ENCODE peak calls at places on chromosomes 7 and 10, in four cellular contexts. S is mammary epithelial cell, Z is hepatocyte, N is HCT116. V is an unnamed sample.

GRCh38 chr10:16393271-16393858 is 43.4 kb upstream of the PTER start:
- DNase-seq in Z (no peak), S (no peak), N (no peak), V (no peak)

GRCh38 chr7:158655931-158656441 is 48.6 kb downstream of the NCAPG2 start:
- DNase-seq in S (no peak), Z (no peak), N (no peak), V (peak)

GRCh38 chr10:43049081-43049551 is 27.8 kb upstream of the RET start:
- DNase-seq in Z (no peak), N (no peak), S (no peak), V (no peak)

GRCh38 chr10:110609592-110609991 is 34.5 kb upstream of the RBM20 start:
- DNase-seq in N (peak), S (no peak), Z (no peak), V (no peak)

GRCh38 chr10:132200344-132201110 is 13.8 kb downstream of the DPYSL4 start:
- DNase-seq in S (no peak), Z (no peak), N (no peak), V (no peak)

GRCh38 chr7:39507866-39508551 is 58.2 kb upstream of the YAE1 start:
- DNase-seq in N (no peak), Z (no peak), S (no peak), V (peak)

GRCh38 chr10:118332948-118333710 is 9.0 kb downstream of the FAM204A start:
- DNase-seq in Z (peak), S (peak), N (no peak), V (no peak)

GRCh38 chr7:22351878-22352277 is 5.1 kb downstream of the RAPGEF5 start:
- DNase-seq in N (no peak), S (peak), Z (no peak), V (peak)

GRCh38 chr10:44921506-44921905 is 10.4 kb downstream of the TMEM72 start:
- DNase-seq in N (no peak), Z (no peak), S (no peak), V (no peak)

GRCh38 chr10:36559412-36559811 is 566.0 kb upstream of the ANKRD30A start:
- DNase-seq in N (no peak), Z (no peak), S (no peak), V (no peak)

GRCh38 chr10:13271552-13272163 is 28.2 kb downstream of the PHYH start:
- DNase-seq in Z (peak), S (no peak), N (peak), V (peak)

GRCh38 chr7:32461484-32461883 is 28.7 kb downstream of the LSM5 start:
- DNase-seq in Z (peak), S (no peak), N (no peak), V (no peak)

GRCh38 chr7:158649279-158649678 is 55.3 kb downstream of the NCAPG2 start:
- DNase-seq in S (peak), N (no peak), Z (peak), V (peak)

GRCh38 chr10:125448596-125448995 is 234.4 kb downstream of the TEX36 start:
- DNase-seq in S (peak), N (peak), Z (peak), V (peak)

GRCh38 chr10:131006458-131007256 is 304.9 kb downstream of the TCERG1L start:
- DNase-seq in Z (no peak), S (no peak), N (no peak), V (no peak)

GRCh38 chr10:114379631-114380041 is 24.7 kb downstream of the AFAP1L2 start:
- DNase-seq in N (no peak), S (no peak), Z (no peak), V (peak)

GRCh38 chr7:140446467-140446866 is 32.8 kb downstream of the MKRN1 start:
- DNase-seq in S (no peak), N (no peak), Z (no peak), V (no peak)

GRCh38 chr10:102384053-102384452 is 11.5 kb upstream of the NFKB2 start:
- DNase-seq in N (no peak), S (no peak), Z (no peak), V (peak)

GRCh38 chr10:86409183-86409582 is 42.6 kb upstream of the GRID1 start:
- DNase-seq in S (no peak), Z (no peak), N (no peak), V (no peak)

GRCh38 chr7:50266893-50267386 is 37.6 kb upstream of the IKZF1 start:
- DNase-seq in S (no peak), N (no peak), Z (no peak), V (no peak)

GRCh38 chr7:100190059-100190711 is 12.5 kb downstream of the STAG3 start:
- DNase-seq in S (peak), N (peak), Z (no peak), V (peak)

GRCh38 chr7:87038993-87039716 is 20.3 kb downstream of the ELAPOR2 start:
- DNase-seq in N (no peak), Z (no peak), S (no peak), V (no peak)

GRCh38 chr7:140726304-140726703 is 29.8 kb downstream of the NDUFB2 start:
- DNase-seq in N (peak), S (no peak), Z (peak), V (peak)

GRCh38 chr10:97766996-97767924 is 4.5 kb downstream of the SFRP5 start:
- DNase-seq in Z (no peak), N (no peak), S (no peak), V (no peak)

GRCh38 chr7:69781412-69781846 is 183.2 kb downstream of the AUTS2 start:
- DNase-seq in Z (peak), N (no peak), S (no peak), V (peak)

GRCh38 chr7:81833401-81833800 is 63.6 kb upstream of the HGF start:
- DNase-seq in Z (no peak), N (no peak), S (no peak), V (peak)

GRCh38 chr10:133438711-133439273 is 14.4 kb upstream of the SPRN start:
- DNase-seq in S (peak), Z (no peak), N (peak), V (no peak)

GRCh38 chr10:109919224-109919623 is 4.1 kb downstream of the XPNPEP1 start:
- DNase-seq in N (no peak), S (no peak), Z (no peak), V (no peak)

GRCh38 chr10:113612154-113612553 is 51.7 kb downstream of the NRAP start:
- DNase-seq in Z (no peak), N (no peak), S (no peak), V (no peak)

GRCh38 chr10:112223725-112224124 is 40.2 kb upstream of the GPAM start:
- DNase-seq in Z (no peak), N (no peak), S (no peak), V (no peak)

GRCh38 chr7:30252885-30253795 is 31.3 kb upstream of the ZNRF2 start:
- DNase-seq in Z (peak), N (no peak), S (peak), V (peak)

GRCh38 chr10:34295142-34295548 is 520.0 kb downstream of the PARD3 start:
- DNase-seq in Z (no peak), S (no peak), N (no peak), V (peak)

GRCh38 chr7:97421307-97421905 is 303.9 kb downstream of the SDHAF3 start:
- DNase-seq in Z (no peak), S (no peak), N (no peak), V (no peak)

GRCh38 chr7:52634996-52635395 is 400.4 kb upstream of the POM121L12 start:
- DNase-seq in Z (peak), S (no peak), N (no peak), V (peak)

GRCh38 chr10:109894516-109894915 is 28.8 kb downstream of the XPNPEP1 start:
- DNase-seq in N (no peak), Z (no peak), S (peak), V (peak)

GRCh38 chr7:32250494-32251260 is 180.5 kb upstream of the PDE1C start:
- DNase-seq in N (no peak), S (no peak), Z (no peak), V (no peak)

GRCh38 chr7:45092100-45092930 is 3.5 kb upstream of the NACAD start:
- DNase-seq in Z (no peak), N (no peak), S (peak), V (peak)

GRCh38 chr7:24956021-24956420 is 24.0 kb downstream of the OSBPL3 start:
- DNase-seq in N (no peak), S (peak), Z (no peak), V (no peak)

GRCh38 chr10:100683004-100683403 is 62.4 kb upstream of the PAX2 start:
- DNase-seq in N (no peak), S (no peak), Z (no peak), V (no peak)

GRCh38 chr10:100687143-100687953 is 58.0 kb upstream of the PAX2 start:
- DNase-seq in S (no peak), Z (no peak), N (no peak), V (no peak)

GRCh38 chr10:100684688-100685235 is 60.6 kb upstream of the PAX2 start:
- DNase-seq in N (no peak), Z (no peak), S (no peak), V (no peak)

GRCh38 chr10:100685331-100685730 is 60.1 kb upstream of the PAX2 start:
- DNase-seq in S (no peak), N (no peak), Z (no peak), V (no peak)

DNA sequence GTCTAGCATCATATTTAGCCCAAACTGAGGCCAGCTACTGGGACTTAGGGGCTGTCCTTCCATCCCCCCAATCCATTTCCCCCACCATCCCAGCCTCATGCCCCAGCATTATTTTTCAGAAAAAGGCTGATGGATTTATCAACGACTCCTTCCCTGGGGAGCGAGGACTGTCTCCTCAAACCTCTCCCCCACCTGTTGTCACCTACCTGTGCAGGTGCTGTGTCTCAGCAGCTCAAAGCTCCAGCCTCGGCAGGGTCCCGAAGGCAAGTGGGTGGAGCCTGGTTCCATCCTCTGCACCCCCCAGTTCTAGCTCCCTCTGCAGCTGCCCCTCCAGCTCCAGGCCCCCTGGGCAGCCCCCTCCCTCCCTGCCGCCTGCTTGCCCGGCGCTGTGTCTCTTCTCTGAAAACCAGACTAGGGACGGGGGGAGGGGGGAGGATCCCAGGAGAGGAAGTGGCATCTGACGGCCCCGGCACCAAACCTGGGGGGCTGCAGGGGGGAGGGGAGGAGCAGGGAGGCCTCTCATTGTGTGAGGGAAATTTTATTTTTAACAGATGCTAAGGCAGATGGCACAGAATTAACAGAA is 61.7 kb upstream of the PAX2 start:
- DNase-seq in N (no peak), Z (no peak), S (no peak), V (no peak)
- TF ChIP-seq EZH2 in N (no peak), Z (peak), S (no peak), V (no peak)

GRCh38 chr7:137940656-137941518 is 61.0 kb downstream of the CREB3L2 start:
- DNase-seq in Z (peak), N (no peak), S (no peak), V (peak)
- TF ChIP-seq CTCF in Z (no peak), N (no peak), S (no peak), V (no peak)

GRCh38 chr7:1460757-1461639 is 1.7 kb upstream of the MICALL2 start:
- DNase-seq in Z (peak), N (no peak), S (peak), V (peak)
- TF ChIP-seq EZH2 in Z (no peak), N (no peak), S (no peak), V (no peak)

GRCh38 chr10:23656735-23657134 is 217.9 kb downstream of the OTUD1 start:
- DNase-seq in N (no peak), Z (peak), S (peak), V (peak)
- TF ChIP-seq CTCF in N (peak), Z (peak), S (peak), V (no peak)

GRCh38 chr7:27237735-27238334 is 4.8 kb upstream of the EVX1 start:
- DNase-seq in Z (no peak), N (no peak), S (peak), V (no peak)

GRCh38 chr7:27238979-27239779 is 3.4 kb upstream of the EVX1 start:
- DNase-seq in N (no peak), S (no peak), Z (peak), V (no peak)

GRCh38 chr7:27235387-27236052 is 7.1 kb upstream of the EVX1 start:
- DNase-seq in Z (peak), S (peak), N (peak), V (no peak)

GRCh38 chr7:27239780-27240731 is 2.5 kb upstream of the EVX1 start:
- DNase-seq in N (no peak), S (no peak), Z (no peak), V (no peak)

DNA sequence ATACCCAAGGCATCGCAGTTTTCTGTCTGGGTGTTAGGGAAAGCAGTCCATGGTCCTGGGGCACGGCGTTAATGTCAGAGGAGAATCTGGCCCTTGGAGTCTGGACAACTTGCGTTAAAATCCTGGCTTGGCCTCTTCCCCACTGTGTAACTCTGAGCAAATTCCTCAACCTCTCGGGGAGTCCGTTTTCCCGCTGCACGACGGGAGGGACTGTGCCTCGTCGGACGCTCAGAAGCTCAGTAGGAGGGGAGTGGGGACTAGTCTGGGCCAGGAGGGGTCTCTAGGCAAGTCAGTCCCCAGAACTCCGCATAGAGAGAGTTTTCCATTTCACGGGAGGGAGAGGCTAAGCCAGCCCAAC is 6.6 kb upstream of the EVX1 start:
- DNase-seq in N (no peak), Z (no peak), S (no peak), V (no peak)
- TF ChIP-seq EZH2 in N (no peak), Z (no peak), S (peak), V (no peak)

GRCh38 chr7:142689439-142690168 is 59.7 kb upstream of the PRSS1 start:
- DNase-seq in S (no peak), Z (no peak), N (no peak), V (no peak)
- TF ChIP-seq CTCF in S (no peak), Z (peak), N (peak), V (no peak)

DNA sequence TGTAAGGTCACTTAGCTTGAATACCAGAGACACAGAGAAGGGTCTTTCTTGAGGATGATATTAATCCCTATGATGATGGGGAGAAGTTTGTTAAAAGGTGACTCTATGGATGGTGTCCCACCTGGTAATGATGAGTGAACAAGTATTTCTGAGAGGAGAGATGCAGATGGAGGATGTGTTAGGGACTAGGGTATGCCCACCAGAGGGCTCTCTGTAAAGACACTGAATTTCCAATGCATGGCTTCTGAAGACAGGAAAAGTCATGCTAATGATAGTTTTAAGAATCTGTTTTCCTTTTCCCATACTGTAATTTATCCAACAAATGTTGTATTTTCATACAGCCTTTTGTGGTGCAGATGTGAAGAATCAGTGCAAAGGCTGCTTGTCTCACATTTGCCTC is 1250.9 kb upstream of the CELF2 start:
- DNase-seq in S (no peak), N (no peak), Z (no peak), V (no peak)
- TF ChIP-seq EZH2 in S (no peak), N (no peak), Z (no peak), V (no peak)

GRCh38 chr7:149450821-149451220 is 10.0 kb downstream of the ZNF777 start:
- DNase-seq in Z (no peak), S (no peak), N (no peak), V (no peak)
- TF ChIP-seq CTCF in Z (no peak), S (no peak), N (no peak), V (no peak)

DNA sequence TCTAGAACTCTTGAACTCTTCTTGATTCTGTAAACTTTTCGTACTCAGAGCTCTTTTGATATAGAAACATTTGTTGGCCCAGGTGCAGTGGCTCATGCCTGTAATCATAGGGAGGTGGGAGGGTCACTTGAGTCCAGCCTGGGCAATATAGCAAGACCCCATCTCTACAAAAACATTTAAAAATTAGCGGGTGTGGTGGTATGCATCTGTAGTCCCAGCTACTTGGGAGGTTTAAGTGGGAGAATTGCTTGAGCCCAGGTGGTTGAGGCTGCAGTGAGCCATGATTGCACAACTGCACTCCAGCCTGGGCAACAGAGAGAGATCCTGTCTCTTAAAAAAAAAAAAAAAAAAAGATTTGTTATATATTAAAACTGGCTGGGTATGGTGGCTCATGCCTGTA is 121.6 kb downstream of the BAMBI start:
- DNase-seq in N (no peak), S (no peak), Z (no peak), V (no peak)
- TF ChIP-seq EZH2 in N (no peak), S (no peak), Z (no peak), V (no peak)

GRCh38 chr10:71912431-71912830 is 51.8 kb upstream of the CHST3 start:
- DNase-seq in Z (no peak), S (no peak), N (no peak), V (no peak)
- TF ChIP-seq CTCF in Z (no peak), S (peak), N (no peak), V (no peak)

V was measured in fibroblast of lung.